ENCODE peak calls at places on chromosomes 7 and 10, in six cellular contexts. P is GM12878, Y is SK-N-SH, J is HepG2, X is K562, Z is H1. D is an unnamed sample.
A peak's percentile ranks its signal among the peaks of the same experiment; 100 is the strongest.

GRCh38 chr10:67386260-67386659 is 309.7 kb downstream of the CTNNA3 start:
- DNase-seq in P (no peak), X (no peak), Y (no peak), Z (no peak), J (no peak), D (no peak)

GRCh38 chr10:93193886-93194285 is 120.2 kb downstream of the CYP26A1 start:
- DNase-seq in X (no peak), Z (no peak), Y (no peak), P (no peak), J (no peak), D (no peak)

GRCh38 chr10:107631876-107632275 is 467.4 kb upstream of the SORCS1 start:
- DNase-seq in Y (no peak), Z (no peak), X (no peak), P (no peak), J (no peak), D (no peak)

GRCh38 chr7:112257073-112257472 is 50.6 kb downstream of the ZNF277 start:
- DNase-seq in Y (no peak), J (peak; percentile 5), Z (no peak), X (no peak), P (no peak), D (no peak)

GRCh38 chr7:77982926-77983550 is 184.5 kb downstream of the PHTF2 start:
- DNase-seq in Z (no peak), X (peak; percentile 20), J (no peak), P (no peak), Y (no peak), D (no peak)

GRCh38 chr7:124992881-124993562 is 63.4 kb upstream of the POT1 start:
- DNase-seq in X (peak; percentile 78), P (no peak), J (no peak), Z (no peak), Y (no peak), D (no peak)

GRCh38 chr10:22022257-22023051 is 18.9 kb upstream of the DNAJC1 start:
- DNase-seq in Z (no peak), Y (peak; percentile 28), X (peak; percentile 76), J (no peak), P (no peak), D (no peak)

GRCh38 chr7:139075031-139075652 is 34.4 kb downstream of the ZC3HAV1 start:
- DNase-seq in P (peak; percentile 45), X (peak; percentile 87), Z (peak; percentile 67), Y (peak; percentile 84), J (peak; percentile 68), D (peak; percentile 56)

GRCh38 chr7:151059362-151060112 is at the start of gene SLC4A2:
- DNase-seq in J (peak; percentile 50), X (peak; percentile 94), P (no peak), Y (peak; percentile 98), Z (peak; percentile 88), D (no peak)

GRCh38 chr10:65769828-65770227 is 1156.0 kb upstream of the LRRTM3 start:
- DNase-seq in X (no peak), P (no peak), Y (no peak), Z (no peak), J (no peak), D (no peak)

GRCh38 chr7:11373546-11374142 is 400.0 kb downstream of the PHF14 start:
- DNase-seq in Z (no peak), J (peak; percentile 15), Y (peak; percentile 14), P (no peak), X (peak; percentile 16), D (peak; percentile 23)

GRCh38 chr7:71313562-71313961 is 181.6 kb downstream of the GALNT17 start:
- DNase-seq in X (no peak), P (no peak), Z (no peak), Y (no peak), J (no peak), D (no peak)

GRCh38 chr10:50385610-50386009 is 134.3 kb upstream of the ASAH2 start:
- DNase-seq in Z (no peak), Y (no peak), P (no peak), J (peak; percentile 35), X (no peak), D (no peak)

GRCh38 chr10:110209926-110210662 is 2.7 kb downstream of the MXI1 start:
- DNase-seq in X (peak; percentile 32), Y (peak; percentile 82), J (no peak), Z (peak; percentile 74), P (no peak), D (no peak)

GRCh38 chr10:92091965-92092364 is 168.4 kb downstream of the BTAF1 start:
- DNase-seq in J (no peak), Z (no peak), P (no peak), Y (no peak), X (no peak), D (no peak)

GRCh38 chr7:30062587-30062986 is 34.4 kb downstream of the PLEKHA8 start:
- DNase-seq in P (no peak), Z (no peak), Y (peak; percentile 66), J (peak; percentile 44), X (peak; percentile 56), D (peak; percentile 13)

GRCh38 chr7:84941291-84941690 is 245.6 kb downstream of the SEMA3D start:
- DNase-seq in Z (no peak), J (no peak), P (no peak), X (no peak), Y (no peak), D (no peak)

GRCh38 chr7:71896535-71896934 is 515.6 kb downstream of the CALN1 start:
- DNase-seq in P (no peak), J (no peak), Z (no peak), X (no peak), Y (no peak), D (no peak)

GRCh38 chr10:133445751-133446708 is 7.7 kb upstream of the SCART1 start:
- DNase-seq in X (no peak), J (no peak), Y (no peak), P (no peak), Z (no peak), D (no peak)

GRCh38 chr10:31929260-31929985 is 792 bp upstream of the ARHGAP12 start:
- DNase-seq in J (peak; percentile 77), X (peak; percentile 81), Z (peak; percentile 75), Y (no peak), P (no peak), D (no peak)

GRCh38 chr10:77669892-77670291 is 32.3 kb upstream of the KCNMA1 start:
- DNase-seq in Y (no peak), Z (no peak), P (no peak), J (no peak), X (no peak), D (no peak)

GRCh38 chr10:6823770-6824169 is 243.7 kb upstream of the PRKCQ start:
- DNase-seq in J (no peak), X (no peak), P (no peak), Y (no peak), Z (no peak), D (no peak)

GRCh38 chr7:104903044-104903443 is 111.0 kb upstream of the KMT2E start:
- DNase-seq in J (no peak), Y (no peak), Z (no peak), P (no peak), X (no peak), D (no peak)

GRCh38 chr7:25850730-25851129 is 301.3 kb upstream of the NFE2L3 start:
- DNase-seq in Y (no peak), J (no peak), Z (no peak), P (no peak), X (no peak), D (no peak)

GRCh38 chr7:25851332-25852248 is 300.4 kb upstream of the NFE2L3 start:
- DNase-seq in Y (peak; percentile 81), X (peak; percentile 89), J (peak; percentile 46), P (no peak), Z (peak; percentile 91), D (no peak)

GRCh38 chr7:25854059-25854458 is 297.9 kb upstream of the NFE2L3 start:
- DNase-seq in X (no peak), J (no peak), Y (no peak), Z (no peak), P (no peak), D (no peak)

GRCh38 chr7:25852995-25853713 is 298.8 kb upstream of the NFE2L3 start:
- DNase-seq in J (no peak), P (no peak), Z (no peak), Y (no peak), X (no peak), D (no peak)

DNA sequence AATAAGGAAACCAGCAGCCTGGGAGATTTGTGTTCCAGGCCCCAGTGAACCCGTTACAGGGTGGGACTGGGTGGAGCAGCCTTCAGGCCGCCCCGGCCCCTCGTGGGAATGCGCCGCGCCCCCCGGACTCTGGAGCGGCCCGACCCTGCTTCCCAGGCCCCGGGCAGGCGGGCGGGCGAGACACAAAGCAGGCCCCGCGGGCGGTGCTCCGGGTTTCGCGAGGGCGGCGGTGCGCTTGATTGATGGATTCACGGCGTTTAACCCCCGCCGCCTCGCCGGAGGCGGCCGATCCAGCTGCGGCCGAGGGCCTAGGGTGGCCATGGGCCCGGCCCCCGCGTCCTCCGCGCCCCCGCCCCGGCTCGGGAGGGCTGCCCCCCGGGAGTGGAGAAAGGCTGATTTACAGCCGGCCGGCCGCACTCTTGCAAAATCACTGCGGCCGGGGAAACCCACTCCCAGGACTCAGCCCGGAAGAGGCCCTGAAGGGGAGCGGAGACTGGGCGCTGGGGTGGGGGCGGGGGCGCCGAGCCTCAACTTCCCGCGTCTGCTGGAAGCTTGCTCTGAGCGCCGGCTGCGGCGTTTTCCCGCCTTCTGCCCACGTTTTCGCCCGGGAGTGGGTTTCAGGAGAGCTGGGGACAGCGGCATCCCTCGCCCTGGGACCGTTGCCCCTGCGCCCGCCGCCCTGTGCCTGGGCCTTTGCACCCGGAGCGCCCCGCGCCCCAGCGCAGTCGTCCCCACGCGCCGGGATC is 299.6 kb upstream of the NFE2L3 start:
- DNase-seq in Y (peak; percentile 66), J (no peak), P (no peak), Z (peak; percentile 79), X (no peak), D (no peak)
- TF ChIP-seq SIN3A in Y (no peak), J (no peak), P (no peak), Z (no peak), X (no peak), D (no peak)

DNA sequence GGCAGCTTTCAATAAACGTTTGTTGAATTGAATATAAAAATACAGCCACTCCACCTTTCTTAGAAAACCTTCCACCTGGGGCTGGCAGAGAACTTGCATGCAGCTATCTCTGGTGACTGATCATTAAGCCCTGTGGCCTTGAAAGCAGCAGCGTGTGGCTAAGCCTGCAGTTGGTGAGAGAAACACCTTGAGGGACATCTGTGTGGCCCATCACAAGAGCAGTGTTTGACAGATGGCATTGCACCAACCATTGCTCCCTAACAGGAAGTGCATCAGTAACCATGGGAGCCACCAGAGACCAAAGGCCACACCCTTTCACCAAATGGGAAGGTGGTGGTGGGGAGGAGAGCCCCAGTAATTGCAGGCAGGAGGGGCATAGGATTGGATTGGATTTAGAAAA is 22.4 kb downstream of the RHOBTB1 start:
- DNase-seq in J (no peak), P (no peak), Y (no peak), Z (no peak), X (no peak), D (no peak)
- TF ChIP-seq RAD21 in J (no peak), P (no peak), Y (no peak), Z (no peak), X (no peak), D (no peak)

GRCh38 chr10:5627486-5628044 is 38.8 kb downstream of the ASB13 start:
- DNase-seq in J (peak; percentile 70), Y (no peak), X (no peak), P (no peak), Z (no peak), D (no peak)
- TF ChIP-seq SIN3A in J (no peak), Y (no peak), X (no peak), P (no peak), Z (no peak), D (no peak)

DNA sequence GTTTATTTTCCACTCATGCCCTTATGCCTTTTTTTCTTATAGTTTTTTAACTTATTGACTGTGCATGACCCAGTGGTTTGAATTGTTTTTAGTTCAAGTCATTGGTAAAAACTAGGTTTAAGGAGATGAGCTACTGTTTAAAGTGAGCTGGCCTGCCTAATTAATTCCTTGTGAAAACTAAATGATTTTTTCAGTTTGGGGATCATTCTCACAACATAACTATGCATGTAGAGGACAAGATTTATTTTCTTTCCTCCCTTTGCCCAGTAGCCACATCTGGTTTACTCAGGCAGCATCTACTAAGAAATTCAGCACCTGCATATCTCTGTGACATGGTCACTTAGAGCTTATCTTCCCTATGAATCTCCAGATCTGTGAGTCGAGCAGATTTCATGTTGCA is 1.7 kb downstream of the ADO start:
- DNase-seq in Y (no peak), Z (no peak), P (no peak), X (no peak), J (no peak), D (no peak)
- TF ChIP-seq RAD21 in Y (no peak), Z (no peak), P (no peak), X (no peak), J (no peak), D (no peak)